ENCODE peak calls at places on chromosome 14, in seven cellular contexts. V is neuronal stem cell, X is mesenchymal stem cell, S is mesendoderm, E is IMR-90, T is H1, F is trophoblast cell. K is an unnamed sample. For H3K4me1, the result is how much of the 10 kb centered on the place peaks cover.

GRCh38 chr14:80388980-80389711 is 177.8 kb upstream of the DIO2 start:
- DNase-seq in X (peak), E (peak), T (no peak), S (peak), V (no peak), F (peak), K (no peak)

GRCh38 chr14:58107947-58108552 is 44.0 kb downstream of the ARMH4 start:
- DNase-seq in F (peak), V (peak), T (no peak), S (peak), X (peak), E (peak), K (no peak)

GRCh38 chr14:61147898-61148549 is 133.1 kb downstream of the TMEM30B start:
- DNase-seq in T (no peak), S (no peak), X (peak), F (no peak), E (peak), V (no peak), K (no peak)

GRCh38 chr14:23545740-23546411 is 5.7 kb downstream of the ZFHX2 start:
- DNase-seq in S (no peak), V (no peak), T (no peak), E (no peak), X (no peak), F (no peak), K (no peak)

GRCh38 chr14:74569826-74570591 is 42.0 kb downstream of the LTBP2 start:
- DNase-seq in F (no peak), X (peak), S (no peak), T (no peak), E (peak), V (no peak), K (no peak)

GRCh38 chr14:61179776-61180398 is 101.3 kb downstream of the TMEM30B start:
- DNase-seq in F (no peak), T (no peak), V (no peak), E (peak), S (no peak), X (peak), K (no peak)

GRCh38 chr14:57982802-57983201 is 116.9 kb upstream of the SLC35F4 start:
- DNase-seq in E (no peak), F (no peak), T (no peak), S (no peak), V (no peak), X (no peak), K (no peak)

GRCh38 chr14:104656014-104656714 is 33.3 kb upstream of the INF2 start:
- DNase-seq in T (no peak), F (peak), E (no peak), S (no peak), X (no peak), V (no peak), K (no peak)

GRCh38 chr14:100601914-100602313 is 14.7 kb upstream of the BEGAIN start:
- DNase-seq in X (no peak), E (no peak), S (no peak), T (no peak), V (no peak), F (no peak), K (no peak)

GRCh38 chr14:70027785-70028428 is 148.7 kb downstream of the SMOC1 start:
- DNase-seq in F (peak), T (peak), S (peak), X (peak), E (peak), V (peak), K (peak)

GRCh38 chr14:76201162-76201561 is 49.4 kb downstream of the GPATCH2L start:
- DNase-seq in E (peak), T (no peak), S (no peak), X (peak), V (no peak), F (no peak), K (no peak)

GRCh38 chr14:79278286-79278797 is 933.0 kb downstream of the DIO2 start:
- DNase-seq in F (no peak), S (no peak), V (no peak), X (no peak), E (no peak), T (no peak), K (peak)

GRCh38 chr14:59482471-59483331 is 1.5 kb downstream of the L3HYPDH start:
- DNase-seq in F (peak), E (peak), S (peak), X (peak), V (no peak), T (no peak), K (no peak)

GRCh38 chr14:90487031-90487430 is 90.2 kb downstream of the CALM1 start:
- DNase-seq in S (peak), V (no peak), E (no peak), F (no peak), X (no peak), T (peak), K (peak)

GRCh38 chr14:94460631-94461416 is 8.2 kb upstream of the SERPINA11 start:
- DNase-seq in V (no peak), F (no peak), T (no peak), S (no peak), X (no peak), E (no peak), K (peak)

GRCh38 chr14:72812292-72812851 is 81.5 kb downstream of the DPF3 start:
- DNase-seq in V (no peak), X (no peak), F (peak), E (no peak), T (no peak), S (peak), K (peak)

GRCh38 chr14:98173291-98173690 is 1098.7 kb downstream of the BCL11B start:
- DNase-seq in X (no peak), E (no peak), T (no peak), F (no peak), V (no peak), S (peak), K (no peak)

GRCh38 chr14:54818201-54819133 is 84.2 kb downstream of the GCH1 start:
- DNase-seq in V (no peak), E (peak), T (no peak), S (peak), X (peak), F (peak), K (peak)

GRCh38 chr14:25180221-25180620 is 130.3 kb upstream of the STXBP6 start:
- DNase-seq in T (no peak), X (no peak), F (no peak), V (no peak), E (no peak), S (no peak), K (no peak)

GRCh38 chr14:22753586-22753985 is 12.9 kb upstream of the OXA1L start:
- DNase-seq in V (no peak), S (no peak), T (no peak), X (no peak), F (no peak), E (no peak), K (no peak)

GRCh38 chr14:94056579-94057308 is 24.3 kb downstream of the DDX24 start:
- DNase-seq in V (no peak), X (peak), F (no peak), E (no peak), S (no peak), T (no peak), K (no peak)

GRCh38 chr14:50785506-50786063 is 45.4 kb downstream of the NIN start:
- DNase-seq in T (no peak), F (no peak), S (peak), E (no peak), X (no peak), V (no peak), K (no peak)

GRCh38 chr14:78863143-78863542 is 693.0 kb downstream of the NRXN3 start:
- DNase-seq in E (peak), V (peak), F (peak), S (peak), T (peak), X (peak), K (peak)

GRCh38 chr14:20988717-20989116 is 1.1 kb upstream of the METTL17 start:
- DNase-seq in E (no peak), F (no peak), V (no peak), X (no peak), S (no peak), T (no peak), K (no peak)

GRCh38 chr14:104393898-104394605 is 185.5 kb upstream of the C14orf180 start:
- DNase-seq in F (no peak), S (no peak), T (no peak), V (no peak), E (no peak), X (no peak), K (peak)

GRCh38 chr14:91038439-91038838 is 22.0 kb downstream of the RPS6KA5 start:
- DNase-seq in F (peak), X (no peak), E (no peak), T (no peak), S (no peak), V (no peak), K (no peak)

GRCh38 chr14:58771016-58771415 is 133.3 kb downstream of the DACT1 start:
- DNase-seq in V (no peak), X (no peak), T (no peak), F (no peak), E (no peak), S (peak), K (no peak)

GRCh38 chr14:99752486-99753121 is 40.6 kb upstream of the EML1 start:
- DNase-seq in V (no peak), F (no peak), E (peak), T (no peak), X (peak), S (no peak), K (no peak)

GRCh38 chr14:80059041-80059440 is 152.3 kb downstream of the DIO2 start:
- DNase-seq in V (no peak), X (no peak), F (no peak), S (no peak), E (peak), T (no peak), K (no peak)

GRCh38 chr14:24204163-24205146 is 1.0 kb upstream of the TSSK4 start:
- DNase-seq in T (no peak), V (no peak), E (no peak), S (no peak), F (no peak), X (no peak), K (no peak)

GRCh38 chr14:85301506-85301905 is 228.4 kb upstream of the FLRT2 start:
- DNase-seq in X (no peak), V (no peak), T (no peak), F (no peak), E (no peak), S (no peak), K (no peak)

GRCh38 chr14:75459099-75459741 is 31.4 kb downstream of the JDP2 start:
- DNase-seq in X (no peak), E (no peak), V (no peak), T (no peak), F (no peak), S (peak), K (no peak)

GRCh38 chr14:92403981-92404380 is 81.0 kb downstream of the SLC24A4 start:
- DNase-seq in V (no peak), X (no peak), S (no peak), F (no peak), E (no peak), T (no peak), K (no peak)

GRCh38 chr14:32102968-32103367 is 25.9 kb downstream of the ARHGAP5 start:
- DNase-seq in S (no peak), V (no peak), F (no peak), E (no peak), X (no peak), T (no peak), K (no peak)

GRCh38 chr14:32104308-32104707 is 27.2 kb downstream of the ARHGAP5 start:
- DNase-seq in S (no peak), V (no peak), X (no peak), T (no peak), E (no peak), F (no peak), K (no peak)

GRCh38 chr14:32104803-32105202 is 27.7 kb downstream of the ARHGAP5 start:
- DNase-seq in T (no peak), X (no peak), S (peak), F (no peak), E (no peak), V (no peak), K (no peak)

GRCh38 chr14:32100175-32100574 is 23.1 kb downstream of the ARHGAP5 start:
- DNase-seq in T (no peak), S (no peak), X (no peak), F (no peak), V (no peak), E (no peak), K (no peak)

DNA sequence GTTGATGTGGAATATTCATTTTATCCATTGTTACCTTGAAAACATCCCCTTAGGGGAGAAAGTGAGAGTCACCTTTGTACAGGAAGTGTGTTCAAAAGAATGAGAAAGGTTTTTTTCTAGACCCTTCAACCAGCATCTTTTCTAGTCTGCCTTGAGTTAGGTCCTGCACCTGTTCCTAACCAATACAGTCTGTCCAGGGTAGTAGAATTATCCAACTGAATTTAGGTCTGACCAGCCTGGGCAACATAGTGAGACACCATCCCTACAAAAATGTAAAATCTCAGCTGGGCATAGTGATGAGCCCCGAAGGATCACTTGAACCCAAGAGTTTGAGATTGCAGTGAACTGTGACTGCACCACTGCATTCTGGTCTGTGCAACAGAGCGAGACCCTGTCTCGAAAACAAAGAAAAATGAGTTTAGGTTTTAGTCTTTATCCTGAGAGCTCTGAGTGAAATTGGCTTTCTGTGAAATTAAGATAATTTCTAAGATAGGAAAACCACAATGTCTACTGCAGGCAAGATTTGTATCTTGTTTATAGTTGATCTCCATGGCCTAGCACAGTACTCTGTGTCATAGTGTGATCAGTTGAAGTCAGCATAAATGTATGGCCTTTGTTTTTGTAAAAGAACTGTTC is 25.2 kb downstream of the ARHGAP5 start:
- DNase-seq in X (no peak), S (no peak), V (no peak), E (no peak), T (no peak), F (no peak), K (no peak)
- H3K4me1 ChIP-seq in X (under half), S (under half), V (under half), E (under half), T (under half), F (under half), K (under half)

DNA sequence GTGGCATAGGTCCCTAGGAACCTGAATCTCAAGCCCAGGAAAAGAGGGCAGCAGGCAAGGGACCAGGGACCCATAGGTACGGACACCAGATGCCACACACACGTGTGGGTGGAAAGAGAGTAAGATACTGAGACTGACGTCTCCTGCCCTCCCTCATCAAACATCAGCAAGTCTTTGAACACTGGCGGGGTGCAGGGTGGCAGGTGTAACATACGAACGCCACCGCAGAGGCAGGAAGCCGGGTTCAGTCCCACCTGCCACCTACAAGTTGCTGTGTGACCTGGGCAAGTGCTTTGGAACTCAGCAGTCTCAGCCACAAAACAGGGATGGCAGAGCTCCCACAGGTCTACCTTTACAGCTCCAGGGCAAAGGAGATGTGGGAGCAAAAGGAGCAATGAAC is 11.1 kb downstream of the ACTN1 start:
- DNase-seq in F (no peak), V (no peak), T (no peak), S (no peak), X (no peak), E (no peak), K (no peak)
- H2BK5ac ChIP-seq in F (no peak), V (no peak), T (no peak), S (no peak), X (no peak), E (no peak), K (no peak)

GRCh38 chr14:53493895-53494294 is 340.8 kb upstream of the DDHD1 start:
- DNase-seq in T (no peak), X (no peak), V (no peak), S (no peak), F (no peak), E (no peak), K (no peak)

GRCh38 chr14:53496668-53497067 is 343.5 kb upstream of the DDHD1 start:
- DNase-seq in V (no peak), F (no peak), T (no peak), S (no peak), X (no peak), E (no peak), K (no peak)

GRCh38 chr14:53493310-53493709 is 340.2 kb upstream of the DDHD1 start:
- DNase-seq in V (no peak), T (no peak), S (no peak), E (no peak), X (no peak), F (no peak), K (no peak)

GRCh38 chr14:53494587-53494986 is 341.5 kb upstream of the DDHD1 start:
- DNase-seq in F (no peak), X (no peak), T (no peak), S (no peak), V (no peak), E (no peak), K (no peak)

DNA sequence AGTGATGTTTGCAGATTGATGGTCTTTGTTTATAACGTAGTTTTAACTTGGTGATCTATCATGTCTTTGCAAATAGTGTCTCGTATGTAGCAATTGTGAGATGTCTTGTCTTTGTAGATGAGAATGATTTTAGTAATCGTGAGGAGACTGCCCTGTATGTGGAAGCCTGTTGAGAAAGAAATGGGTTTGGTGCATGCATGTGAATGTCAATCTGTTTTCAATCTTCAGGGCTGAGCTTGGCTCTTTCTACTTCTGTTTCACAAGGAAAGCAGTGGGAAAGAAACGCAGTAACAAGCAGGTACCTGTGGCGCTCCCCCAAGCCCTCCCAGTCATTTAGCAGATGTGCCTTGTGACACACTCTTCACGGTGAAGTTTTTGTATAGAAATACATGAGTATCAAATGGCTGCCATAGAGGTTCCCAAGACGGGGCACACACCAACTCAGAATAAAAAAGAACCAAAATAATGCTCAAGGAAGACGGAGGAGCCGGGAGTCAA is 342.8 kb upstream of the DDHD1 start:
- DNase-seq in S (no peak), F (no peak), V (no peak), X (no peak), E (no peak), T (no peak), K (no peak)
- H2BK120ac ChIP-seq in S (no peak), F (no peak), V (no peak), X (no peak), E (no peak), T (no peak), K (no peak)

DNA sequence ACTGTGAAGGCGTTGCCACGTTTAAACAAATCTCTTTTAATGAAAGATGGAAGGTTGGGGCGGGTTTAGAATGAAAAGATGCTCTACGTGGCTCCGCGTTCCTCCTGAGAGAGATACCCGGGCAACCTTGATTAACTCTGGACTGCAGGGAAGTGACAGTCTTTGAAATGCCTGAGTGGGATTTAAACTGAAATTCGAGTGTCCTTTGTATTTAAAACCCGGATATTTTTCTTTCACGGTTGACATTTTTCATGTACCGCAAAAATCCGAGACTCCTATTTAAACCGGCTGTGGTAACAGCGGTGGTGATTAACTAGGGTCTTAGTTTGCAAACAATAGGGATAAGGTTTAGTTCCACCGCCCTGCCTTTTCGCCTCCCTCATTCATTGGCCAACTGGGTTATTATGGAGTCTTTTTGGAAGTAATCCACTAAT is 697 bp downstream of the G2E3 start:
- DNase-seq in F (no peak), T (no peak), E (peak), S (peak), V (peak), X (peak), K (no peak)
- H3K4me1 ChIP-seq in F (under half), T (under half), E (under half), S (under half), V (under half), X (under half), K (under half)

DNA sequence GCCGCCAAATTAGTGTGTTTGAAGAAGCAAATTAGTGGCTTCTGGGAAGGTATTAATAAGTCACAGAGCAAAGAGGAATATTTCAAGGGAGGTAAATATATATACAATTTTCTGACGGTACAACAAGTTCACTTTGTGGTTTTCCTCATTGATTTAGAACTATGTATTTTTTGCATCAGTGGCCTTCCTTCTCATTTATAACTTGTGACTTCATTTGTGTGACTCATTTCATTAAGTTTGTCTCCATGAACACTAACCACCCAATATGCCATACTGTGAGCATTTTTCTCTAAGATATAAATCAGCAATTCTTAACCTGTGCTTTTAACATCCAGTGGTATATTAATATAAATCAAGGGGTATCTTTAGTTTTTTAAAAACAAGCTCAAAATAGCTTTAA is 29.3 kb upstream of the ARHGAP5 start:
- DNase-seq in F (no peak), E (no peak), S (no peak), X (peak), V (no peak), T (no peak), K (no peak)
- H2BK5ac ChIP-seq in F (no peak), E (no peak), S (no peak), X (no peak), V (no peak), T (no peak), K (no peak)

GRCh38 chr14:26859483-26859882 is 261.6 kb upstream of the NOVA1 start:
- DNase-seq in V (no peak), X (no peak), T (no peak), S (no peak), F (no peak), E (no peak), K (no peak)
- H2BK120ac ChIP-seq in V (no peak), X (no peak), T (no peak), S (no peak), F (no peak), E (no peak), K (no peak)

GRCh38 chr14:36270191-36270590 is 50.2 kb downstream of the MBIP start:
- DNase-seq in S (no peak), T (no peak), V (no peak), F (no peak), X (no peak), E (no peak), K (no peak)

GRCh38 chr14:36268957-36269734 is 51.3 kb downstream of the MBIP start:
- DNase-seq in T (no peak), F (no peak), V (peak), S (peak), E (no peak), X (peak), K (peak)

GRCh38 chr14:36271939-36272907 is 48.2 kb downstream of the MBIP start:
- DNase-seq in S (no peak), F (no peak), X (no peak), V (no peak), E (peak), T (no peak), K (no peak)

GRCh38 chr14:36275741-36276140 is 44.7 kb downstream of the MBIP start:
- DNase-seq in E (no peak), X (no peak), T (no peak), F (no peak), S (peak), V (no peak), K (no peak)

GRCh38 chr14:36271222-36271621 is 49.2 kb downstream of the MBIP start:
- DNase-seq in F (no peak), T (no peak), V (no peak), S (peak), X (no peak), E (no peak), K (no peak)
- H3K4me1 ChIP-seq in F (under half), T (under half), V (under half), S (under half), X (under half), E (under half), K (under half)